ENCODE peak calls at places on chromosomes 16 and 17, in eight cellular contexts. E is H54; C is NCI-H774; F is B cell; Z is chondrocyte; T is activated CD8-positive, alpha-beta memory T cell treated with anti-CD3 and anti-CD28 coated beads for 4 hours; G is GM04503; Y is MV-4-11. X is an unnamed sample.

GRCh38 chr17:8807070-8807550 is 7.9 kb upstream of the MFSD6L start:
- DNase-seq in E (peak), C (no peak), F (peak), Z (no peak), T (no peak), G (no peak), Y (peak), X (no peak)

GRCh38 chr16:67456383-67457140 is 24.4 kb downstream of the ATP6V0D1 start:
- DNase-seq in E (no peak), C (no peak), F (no peak), Z (no peak), T (no peak), G (no peak), Y (peak), X (no peak)

GRCh38 chr17:48542114-48542955 is 2.6 kb downstream of the HOXB2 start:
- DNase-seq in E (no peak), C (peak), F (no peak), Z (no peak), T (no peak), G (no peak), Y (no peak), X (no peak)

GRCh38 chr17:31673076-31673475 is 186.0 kb downstream of the COPRS start:
- DNase-seq in E (no peak), C (no peak), F (no peak), Z (no peak), T (no peak), G (no peak), Y (no peak), X (no peak)

GRCh38 chr17:47694818-47695663 is 1.1 kb downstream of the TBKBP1 start:
- DNase-seq in E (no peak), C (peak), F (peak), Z (peak), T (no peak), G (no peak), Y (peak), X (peak)

GRCh38 chr16:31050280-31051030 is 17.1 kb downstream of the STX4 start:
- DNase-seq in E (no peak), C (no peak), F (no peak), Z (no peak), T (no peak), G (no peak), Y (peak), X (no peak)

GRCh38 chr17:8496081-8496480 is 60.4 kb downstream of the NDEL1 start:
- DNase-seq in E (no peak), C (no peak), F (no peak), Z (no peak), T (no peak), G (no peak), Y (no peak), X (no peak)

GRCh38 chr17:27569257-27569722 is 61.7 kb upstream of the LGALS9 start:
- DNase-seq in E (no peak), C (no peak), F (no peak), Z (no peak), T (peak), G (no peak), Y (peak), X (no peak)

GRCh38 chr17:76753061-76753961 is 15.4 kb downstream of the MFSD11 start:
- DNase-seq in E (no peak), C (no peak), F (no peak), Z (no peak), T (no peak), G (no peak), Y (no peak), X (no peak)

GRCh38 chr17:28889996-28890395 is 7.5 kb downstream of the FLOT2 start:
- DNase-seq in E (no peak), C (no peak), F (no peak), Z (no peak), T (no peak), G (no peak), Y (peak), X (no peak)

GRCh38 chr16:30060354-30061194 is 5.0 kb upstream of the ALDOA start:
- DNase-seq in E (no peak), C (no peak), F (no peak), Z (no peak), T (no peak), G (no peak), Y (no peak), X (no peak)

GRCh38 chr17:79778504-79779087 is 648 bp downstream of the CBX2 start:
- DNase-seq in E (no peak), C (peak), F (peak), Z (peak), T (no peak), G (no peak), Y (no peak), X (no peak)

GRCh38 chr16:3880623-3881498 is at the start of gene CREBBP:
- DNase-seq in E (peak), C (peak), F (peak), Z (no peak), T (peak), G (no peak), Y (peak), X (peak)

GRCh38 chr17:40203131-40203530 is 16.0 kb upstream of the WIPF2 start:
- DNase-seq in E (no peak), C (no peak), F (no peak), Z (no peak), T (no peak), G (no peak), Y (no peak), X (no peak)

GRCh38 chr17:2062571-2063183 is 7.8 kb downstream of the HIC1 start:
- DNase-seq in E (no peak), C (no peak), F (no peak), Z (no peak), T (no peak), G (no peak), Y (no peak), X (no peak)

GRCh38 chr16:87129771-87130170 is 187.4 kb downstream of the C16orf95 start:
- DNase-seq in E (peak), C (no peak), F (no peak), Z (peak), T (no peak), G (no peak), Y (no peak), X (no peak)

GRCh38 chr17:4235372-4236279 is 28.2 kb downstream of the ANKFY1 start:
- DNase-seq in E (no peak), C (no peak), F (no peak), Z (no peak), T (no peak), G (no peak), Y (no peak), X (no peak)

GRCh38 chr16:67884684-67885083 is at the start of gene NRN1L:
- DNase-seq in E (peak), C (no peak), F (no peak), Z (peak), T (no peak), G (no peak), Y (no peak), X (peak)

GRCh38 chr16:66134875-66135274 is 231.6 kb upstream of the CDH5 start:
- DNase-seq in E (no peak), C (no peak), F (no peak), Z (no peak), T (no peak), G (no peak), Y (no peak), X (no peak)

GRCh38 chr17:68937890-68938514 is 17.2 kb downstream of the ABCA8 start:
- DNase-seq in E (no peak), C (no peak), F (no peak), Z (no peak), T (no peak), G (no peak), Y (no peak), X (no peak)

GRCh38 chr17:75783803-75784472 is 668 bp upstream of the UNK start:
- DNase-seq in E (no peak), C (peak), F (no peak), Z (no peak), T (no peak), G (no peak), Y (no peak), X (no peak)

GRCh38 chr17:68197997-68198930 is 49.6 kb upstream of the AMZ2 start:
- DNase-seq in E (no peak), C (no peak), F (no peak), Z (no peak), T (no peak), G (no peak), Y (no peak), X (no peak)

GRCh38 chr17:45573915-45574314 is 83.4 kb upstream of the PLEKHM1 start:
- DNase-seq in E (no peak), C (no peak), F (no peak), Z (no peak), T (no peak), G (no peak), Y (no peak), X (no peak)

GRCh38 chr17:78027121-78027520 is 68.6 kb downstream of the TNRC6C start:
- DNase-seq in E (no peak), C (peak), F (no peak), Z (no peak), T (no peak), G (no peak), Y (no peak), X (no peak)

GRCh38 chr16:81562174-81562849 is 117.7 kb downstream of the CMIP start:
- DNase-seq in E (no peak), C (no peak), F (no peak), Z (no peak), T (no peak), G (no peak), Y (no peak), X (no peak)

GRCh38 chr16:55671974-55672280 is 16.1 kb downstream of the SLC6A2 start:
- DNase-seq in E (no peak), C (no peak), F (no peak), Z (no peak), T (no peak), G (no peak), Y (no peak), X (no peak)

GRCh38 chr16:67847064-67847861 is at the start of gene CENPT:
- DNase-seq in E (peak), C (no peak), F (no peak), Z (no peak), T (peak), G (no peak), Y (no peak), X (no peak)

GRCh38 chr16:6903671-6904070 is 429.0 kb upstream of the RBFOX1 start:
- DNase-seq in E (no peak), C (no peak), F (no peak), Z (no peak), T (no peak), G (no peak), Y (no peak), X (no peak)

GRCh38 chr17:43583332-43583731 is 37.2 kb upstream of the ETV4 start:
- DNase-seq in E (no peak), C (no peak), F (no peak), Z (no peak), T (no peak), G (no peak), Y (no peak), X (no peak)

GRCh38 chr16:64469906-64470702 is 651.8 kb downstream of the CDH11 start:
- DNase-seq in E (no peak), C (no peak), F (no peak), Z (no peak), T (no peak), G (no peak), Y (no peak), X (no peak)

X was measured in tibial nerve.